ENCODE peak calls at places on chromosomes 11 and 22, in four cellular contexts. H is EH, Y is H7, Q is IMR-90. V is an unnamed sample.

GRCh38 chr11:125123947-125124633 is 12.7 kb upstream of the TMEM218 start:
- DNase-seq in Y (peak), Q (peak), H (peak), V (peak)

GRCh38 chr11:104122008-104122635 is 41.8 kb downstream of the PDGFD start:
- DNase-seq in Q (no peak), H (no peak), Y (no peak), V (no peak)

GRCh38 chr11:41451011-41451410 is 8.4 kb downstream of the LRRC4C start:
- DNase-seq in H (no peak), Y (no peak), Q (no peak), V (no peak)

GRCh38 chr22:41775338-41775737 is 25.1 kb upstream of the CCDC134 start:
- DNase-seq in Q (no peak), Y (no peak), H (no peak), V (no peak)

GRCh38 chr11:31026315-31026714 is 343.2 kb downstream of the DCDC1 start:
- DNase-seq in Q (no peak), Y (no peak), H (no peak), V (no peak)

GRCh38 chr22:43228330-43228729 is 41.4 kb upstream of the TTLL12 start:
- DNase-seq in Y (peak), H (peak), Q (peak), V (peak)

GRCh38 chr11:122804796-122805195 is 33.5 kb upstream of the CRTAM start:
- DNase-seq in Y (no peak), H (peak), Q (no peak), V (no peak)

GRCh38 chr22:17138451-17139042 is 17.4 kb upstream of the TMEM121B start:
- DNase-seq in Q (no peak), H (no peak), Y (peak), V (no peak)

GRCh38 chr22:19377565-19378361 is 53.8 kb downstream of the HIRA start:
- DNase-seq in Y (no peak), Q (no peak), H (no peak), V (no peak)

GRCh38 chr22:31282748-31283468 is 9.4 kb downstream of the PIK3IP1 start:
- DNase-seq in Y (no peak), Q (no peak), H (no peak), V (no peak)

GRCh38 chr11:67371199-67371548 is 2.2 kb downstream of the CLCF1 start:
- DNase-seq in H (no peak), Y (no peak), Q (no peak), V (no peak)

GRCh38 chr11:7495997-7496545 is 10.8 kb downstream of the OLFML1 start:
- DNase-seq in H (no peak), Y (no peak), Q (no peak), V (no peak)

GRCh38 chr11:48055292-48056132 is 75.2 kb downstream of the PTPRJ start:
- DNase-seq in H (peak), Y (no peak), Q (peak), V (peak)

V was measured in iris pigment epithelial cell.